ENCODE peak calls at places on chromosomes 12 and 14, in ten cellular contexts. V is A673, O is hepatocyte, M is nephron progenitor cell, P is type B pancreatic cell, Z is glutamatergic neuron, F is neural crest cell, U is endodermal cell, J is cardiac muscle cell, N is HFF-Myc. S is an unnamed sample.

GRCh38 chr12:96063046-96063445 is 27.7 kb upstream of the LTA4H start:
- DNase-seq in P (no peak), O (no peak), F (no peak), Z (no peak), N (no peak), J (no peak), U (no peak), M (no peak), V (peak; percentile 67), S (no peak)

GRCh38 chr12:3101309-3102022 is 24.3 kb downstream of the TSPAN9 start:
- DNase-seq in P (no peak), F (no peak), V (no peak), J (no peak), N (no peak), M (no peak), U (no peak), Z (no peak), O (no peak), S (no peak)

GRCh38 chr14:79967001-79967400 is 244.3 kb downstream of the DIO2 start:
- DNase-seq in O (no peak), M (no peak), Z (no peak), N (peak; percentile 2), P (no peak), V (no peak), F (no peak), U (no peak), J (no peak), S (no peak)

GRCh38 chr12:30021046-30021833 is 237.5 kb upstream of the TMTC1 start:
- DNase-seq in U (no peak), V (no peak), N (peak; percentile 5), M (no peak), O (peak; percentile 48), Z (no peak), F (no peak), J (no peak), P (no peak), S (no peak)

GRCh38 chr12:72560370-72560769 is 288.2 kb downstream of the TRHDE start:
- DNase-seq in O (no peak), N (no peak), U (peak; percentile 55), Z (no peak), M (no peak), F (no peak), V (no peak), P (no peak), J (no peak), S (no peak)

GRCh38 chr12:14473707-14474287 is 93.9 kb downstream of the PLBD1 start:
- DNase-seq in O (peak; percentile 8), V (peak; percentile 40), F (no peak), U (no peak), N (no peak), Z (no peak), P (no peak), J (no peak), M (no peak), S (no peak)

GRCh38 chr14:103727313-103728000 is 11.8 kb downstream of the ZFYVE21 start:
- DNase-seq in M (no peak), V (no peak), F (no peak), U (no peak), Z (peak; percentile 67), N (no peak), J (no peak), O (no peak), P (no peak), S (no peak)

GRCh38 chr12:27013606-27014084 is 539 bp downstream of the TM7SF3 start:
- DNase-seq in P (no peak), U (no peak), O (peak; percentile 41), M (no peak), Z (no peak), N (no peak), F (peak; percentile 46), J (peak; percentile 32), V (peak; percentile 66), S (no peak)

GRCh38 chr12:25384954-25385216 is 134.2 kb upstream of the KRAS start:
- DNase-seq in O (no peak), J (no peak), P (no peak), M (no peak), U (no peak), Z (no peak), F (no peak), N (no peak), V (no peak), S (no peak)

GRCh38 chr12:25387136-25388050 is 136.7 kb upstream of the KRAS start:
- DNase-seq in Z (peak; percentile 70), O (peak; percentile 93), J (peak; percentile 92), V (peak; percentile 91), F (peak; percentile 80), N (peak; percentile 81), M (peak; percentile 74), U (peak; percentile 93), P (no peak), S (peak; percentile 76)

GRCh38 chr12:25388216-25388615 is 137.5 kb upstream of the KRAS start:
- DNase-seq in O (no peak), J (no peak), V (no peak), N (no peak), Z (no peak), P (no peak), U (no peak), M (no peak), F (no peak), S (no peak)

GRCh38 chr12:25384038-25384953 is 133.6 kb upstream of the KRAS start:
- DNase-seq in J (no peak), V (no peak), O (peak; percentile 49), Z (no peak), M (no peak), F (no peak), P (no peak), U (peak; percentile 75), N (no peak), S (no peak)

DNA sequence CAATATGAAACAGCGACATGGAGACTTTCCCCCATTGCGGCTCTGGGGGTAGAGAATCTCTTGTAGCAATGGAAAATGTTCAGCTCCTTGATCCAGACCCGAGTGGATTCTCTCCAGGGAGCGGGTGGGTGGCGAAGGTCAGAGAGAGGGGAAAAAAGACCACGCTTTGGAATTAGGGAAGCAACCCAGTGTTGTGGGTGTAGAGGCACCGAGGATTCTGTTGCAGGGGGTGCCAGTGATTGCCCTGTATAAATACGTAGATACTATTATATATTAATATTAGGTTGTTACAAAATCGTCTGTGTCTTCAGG is 136.1 kb upstream of the KRAS start:
- DNase-seq in O (no peak), U (no peak), M (peak; percentile 15), F (no peak), N (no peak), V (no peak), Z (no peak), J (peak; percentile 15), P (no peak), S (no peak)
- TF ChIP-seq CTCF in O (no peak), U (no peak), M (no peak), F (no peak), N (no peak), V (no peak), Z (no peak), J (no peak), P (no peak), S (no peak)

GRCh38 chr12:99045158-99045557 is 400.1 kb downstream of the APAF1 start:
- DNase-seq in O (no peak), N (no peak), V (no peak), Z (no peak), J (no peak), F (no peak), P (no peak), U (no peak), M (no peak), S (no peak)

GRCh38 chr12:99039367-99040120 is 394.5 kb downstream of the APAF1 start:
- DNase-seq in V (no peak), J (no peak), U (no peak), F (no peak), M (no peak), P (no peak), O (no peak), N (no peak), Z (no peak), S (no peak)

DNA sequence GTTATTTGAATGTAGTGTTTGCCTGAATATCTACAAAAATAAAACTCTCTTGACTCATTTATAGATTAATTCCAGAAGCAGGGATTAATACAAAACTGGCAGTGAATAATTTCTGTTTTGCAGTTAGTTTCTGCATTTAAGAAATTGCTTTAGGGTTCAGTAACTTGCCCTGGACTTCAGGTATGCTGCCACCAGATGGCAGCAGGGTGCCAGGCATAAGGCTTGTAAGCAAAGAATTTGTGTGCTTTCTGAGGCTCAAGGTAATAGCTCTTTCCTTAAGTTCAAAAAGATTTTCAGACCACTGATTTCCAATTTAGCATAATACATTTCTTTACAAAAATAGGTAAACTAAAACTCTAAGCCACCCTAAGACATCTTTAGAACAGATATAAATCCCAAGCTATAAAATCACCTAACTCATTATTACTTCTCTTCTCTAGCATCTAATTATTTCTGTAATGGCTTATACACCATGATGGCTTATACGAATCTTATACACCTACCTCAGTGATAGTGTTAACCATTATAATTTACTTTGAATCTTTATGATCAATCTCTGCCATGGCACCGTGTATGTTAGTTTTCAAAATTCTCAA is 398.3 kb downstream of the APAF1 start:
- DNase-seq in P (peak; percentile 76), M (peak; percentile 76), U (peak; percentile 93), F (peak; percentile 69), O (peak; percentile 80), V (peak; percentile 76), N (peak; percentile 12), Z (peak; percentile 80), J (peak; percentile 74), S (peak; percentile 25)
- TF ChIP-seq CTCF in P (peak; percentile 99), M (peak; percentile 98), U (peak; percentile 98), F (peak; percentile 99), O (peak; percentile 95), V (peak; percentile 94), N (peak; percentile 78), Z (peak; percentile 82), J (peak; percentile 91), S (peak; percentile 91)

DNA sequence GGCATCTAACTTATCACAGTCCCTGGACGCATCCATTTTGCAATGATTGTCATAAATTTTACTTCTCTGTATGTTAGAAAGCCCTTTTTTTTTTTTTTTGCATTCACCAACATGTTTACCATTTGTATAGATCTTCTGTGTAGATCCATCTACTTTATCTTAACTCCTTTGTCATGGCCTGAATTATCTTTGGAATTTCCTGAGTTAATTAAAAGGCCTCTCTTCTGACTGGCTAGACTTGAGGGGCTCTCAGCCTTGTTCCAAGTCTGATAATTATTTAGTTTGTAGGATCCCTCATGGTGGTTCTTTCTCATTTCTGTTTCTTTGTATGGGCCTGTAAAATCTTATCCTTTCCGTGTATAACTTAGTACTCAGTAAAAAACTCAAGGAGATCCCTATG is 387.0 kb downstream of the C12orf50 start:
- DNase-seq in F (no peak), P (no peak), U (no peak), J (no peak), M (no peak), V (peak; percentile 41), Z (no peak), O (no peak), N (no peak), S (no peak)
- TF ChIP-seq CTCF in F (no peak), P (no peak), U (no peak), J (no peak), M (no peak), V (no peak), Z (no peak), O (no peak), N (no peak), S (no peak)

DNA sequence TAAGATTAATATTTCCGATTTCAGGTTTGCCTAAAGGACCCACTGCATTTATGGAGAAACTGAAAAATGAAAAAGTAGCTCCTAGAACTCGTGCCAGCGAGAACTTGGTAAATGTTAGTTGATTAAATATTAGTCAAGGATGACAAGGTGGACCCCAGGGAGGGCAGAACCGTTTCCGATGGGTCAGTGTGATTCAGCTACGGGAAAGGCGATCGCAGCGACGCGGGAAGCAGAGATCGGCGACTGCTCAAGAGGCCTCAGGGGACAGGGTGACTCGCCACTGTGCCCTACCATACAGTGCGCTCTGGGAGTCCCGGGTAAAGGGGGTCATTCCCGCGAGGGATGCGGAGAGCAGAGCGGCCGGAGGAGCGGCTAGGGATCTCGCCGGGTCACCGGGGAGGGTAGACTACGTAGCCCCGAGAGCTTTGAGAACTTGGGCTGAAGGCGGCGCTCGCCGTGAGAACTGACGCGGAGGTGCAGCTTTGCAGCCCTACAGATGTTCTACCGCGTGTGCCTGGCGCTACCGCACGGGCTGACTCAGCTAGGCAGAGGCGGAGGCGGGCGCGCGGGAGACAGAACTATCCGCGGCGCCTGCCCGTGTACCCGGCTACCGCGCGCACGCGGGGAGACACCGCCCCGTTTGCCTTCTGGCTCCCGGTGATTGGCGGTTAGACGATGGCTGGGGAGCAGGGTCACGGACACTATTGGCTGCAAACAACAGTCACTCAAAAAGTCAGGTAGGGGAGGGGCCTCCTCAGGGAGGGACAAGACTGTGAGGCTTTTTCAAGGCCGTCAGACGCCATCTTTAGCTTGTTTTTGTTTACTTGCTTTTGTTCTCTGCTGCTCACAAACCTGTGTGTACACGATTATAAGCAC is 3.2 kb downstream of the C14orf93 start:
- DNase-seq in N (peak; percentile 96), U (peak; percentile 98), Z (peak; percentile 92), F (peak; percentile 93), M (peak; percentile 92), V (peak; percentile 99), J (peak; percentile 96), O (peak; percentile 97), P (peak; percentile 98), S (peak; percentile 93)
- TF ChIP-seq CTCF in N (peak; percentile 3), U (peak; percentile 58), Z (no peak), F (peak; percentile 31), M (no peak), V (peak; percentile 32), J (peak; percentile 29), O (peak; percentile 27), P (peak; percentile 45), S (peak; percentile 34)